ENCODE peak calls at places on chromosomes 6 and 20, in five cellular contexts. A, R, I, D and S are unnamed samples.

GRCh38 chr20:46810442-46811327 is 84.0 kb upstream of the EYA2 start:
- DNase-seq in R (no peak), I (no peak), D (no peak), A (no peak), S (peak; percentile 25)

GRCh38 chr6:153216789-153217188 is 85.7 kb upstream of the RGS17 start:
- DNase-seq in R (no peak), I (no peak), A (no peak), D (no peak), S (no peak)

GRCh38 chr20:7650481-7650880 is 289.8 kb downstream of the HAO1 start:
- DNase-seq in I (no peak), D (no peak), R (no peak), A (no peak), S (no peak)

GRCh38 chr6:140879861-140880260 is 1252.9 kb upstream of the GJE1 start:
- DNase-seq in R (no peak), D (no peak), A (no peak), I (no peak), S (no peak)

GRCh38 chr6:132392792-132393191 is 8.5 kb downstream of the MOXD1 start:
- DNase-seq in R (no peak), A (no peak), I (no peak), D (no peak), S (no peak)

GRCh38 chr20:38414769-38415450 is 20.2 kb downstream of the SNHG17 start:
- DNase-seq in R (no peak), I (no peak), D (no peak), A (no peak), S (no peak)

GRCh38 chr20:38155811-38156210 is 9.3 kb downstream of the TGM2 start:
- DNase-seq in A (peak; percentile 31), R (no peak), I (no peak), D (no peak), S (no peak)

GRCh38 chr6:151389640-151390275 is 1.6 kb downstream of the ZBTB2 start:
- DNase-seq in D (peak; percentile 74), I (peak; percentile 70), A (peak; percentile 65), R (peak; percentile 55), S (peak; percentile 70)

GRCh38 chr6:36691612-36692011 is 6.0 kb upstream of the RAB44 start:
- DNase-seq in I (no peak), A (no peak), D (no peak), R (no peak), S (no peak)

DNA sequence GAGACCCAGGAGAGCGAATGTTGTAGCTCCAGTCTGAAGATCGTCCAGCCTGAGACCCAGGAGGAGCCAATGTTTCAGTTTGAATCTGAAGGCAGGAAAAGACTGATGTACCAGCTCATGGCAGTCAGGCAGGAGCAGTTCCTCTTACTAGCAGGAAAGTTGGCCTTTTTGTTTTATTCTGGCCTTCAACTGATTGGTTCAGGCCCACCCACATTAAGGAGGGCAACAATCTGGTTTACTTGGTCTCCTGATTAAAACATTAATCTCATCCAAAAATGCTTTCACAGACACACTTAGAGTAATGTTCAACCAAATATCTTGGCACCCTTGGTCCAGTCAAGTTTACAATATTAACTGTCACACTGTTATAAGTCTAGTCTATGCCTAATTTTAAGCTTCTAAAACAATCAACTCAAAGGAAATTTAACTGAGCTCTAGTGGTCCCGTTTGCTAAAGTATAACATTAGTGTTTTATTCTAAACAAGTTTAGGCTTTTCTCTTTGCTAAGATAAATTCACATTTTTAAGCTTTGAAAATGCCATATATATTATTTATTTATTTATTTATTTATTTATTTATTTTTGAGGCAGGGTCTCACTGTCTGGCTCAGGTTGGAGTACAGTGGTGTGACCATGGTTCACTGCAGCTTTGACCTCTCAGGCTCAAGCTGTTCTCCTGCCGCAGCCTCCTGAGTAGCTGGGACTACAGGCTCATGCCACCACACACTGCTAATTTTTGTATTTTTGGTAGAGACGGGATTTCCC is 275.5 kb upstream of the SLC35B3 start:
- DNase-seq in D (no peak), R (no peak), A (no peak), I (no peak), S (no peak)
- H3K27ac ChIP-seq in D (no peak overlapping the region), R (no peak overlapping the region), A (no peak overlapping the region), I (no peak overlapping the region), S (no peak overlapping the region)

GRCh38 chr6:169252805-169253189 is 849 bp downstream of the THBS2 start:
- DNase-seq in R (no peak), D (no peak), I (no peak), A (peak; percentile 68), S (no peak)

GRCh38 chr6:169251822-169252804 is 1.5 kb downstream of the THBS2 start:
- DNase-seq in D (no peak), A (no peak), I (no peak), R (no peak), S (no peak)

GRCh38 chr6:169250660-169251059 is 3.0 kb downstream of the THBS2 start:
- DNase-seq in R (no peak), A (no peak), I (no peak), D (no peak), S (no peak)

GRCh38 chr6:169253341-169253740 is 305 bp downstream of the THBS2 start:
- DNase-seq in R (no peak), A (no peak), I (no peak), D (no peak), S (no peak)

DNA sequence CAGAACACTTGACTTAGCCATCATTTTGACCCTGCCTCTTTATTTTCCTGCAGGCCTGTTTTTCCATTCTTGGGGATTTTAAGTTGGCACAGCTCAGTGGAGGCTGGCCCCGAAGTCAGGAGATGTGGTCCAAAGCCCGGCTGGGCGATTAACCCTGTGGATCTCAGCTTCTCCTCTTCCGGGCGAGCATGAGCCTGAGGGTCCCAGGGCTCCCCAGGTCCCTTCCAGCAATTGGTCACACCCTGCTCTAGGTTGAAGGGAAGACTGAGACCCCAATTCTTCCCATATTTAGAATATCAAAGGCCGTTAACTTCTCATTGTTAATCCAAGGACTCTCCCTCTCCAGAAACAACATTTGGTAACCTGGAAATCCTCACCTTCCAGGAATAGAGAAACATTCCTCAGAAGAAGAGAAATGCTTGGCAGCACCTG is 2.3 kb downstream of the THBS2 start:
- DNase-seq in I (no peak), R (no peak), D (no peak), A (no peak), S (no peak)
- H3K27ac ChIP-seq in I (peak overlapping the region; percentile 22), R (no peak overlapping the region), D (no peak overlapping the region), A (no peak overlapping the region), S (no peak overlapping the region)

GRCh38 chr6:28981833-28982475 is 23.2 kb downstream of the ZNF311 start:
- DNase-seq in I (peak; percentile 66), A (peak; percentile 76), R (peak; percentile 84), D (peak; percentile 83), S (peak; percentile 77)

GRCh38 chr6:28980137-28980796 is 24.8 kb downstream of the ZNF311 start:
- DNase-seq in R (no peak), I (no peak), A (no peak), D (no peak), S (no peak)

GRCh38 chr6:28980797-28981390 is 24.2 kb downstream of the ZNF311 start:
- DNase-seq in A (no peak), I (peak; percentile 20), R (peak; percentile 50), D (peak; percentile 56), S (peak; percentile 56)

GRCh38 chr6:28982476-28983266 is 22.4 kb downstream of the ZNF311 start:
- DNase-seq in D (no peak), I (no peak), R (no peak), A (no peak), S (no peak)

GRCh38 chr6:28981391-28981832 is 23.7 kb downstream of the ZNF311 start:
- DNase-seq in D (peak; percentile 71), A (no peak), I (peak; percentile 56), R (peak; percentile 74), S (peak; percentile 79)
- H3K27ac ChIP-seq in D (peak overlapping the region; percentile 79), A (peak overlapping the region; percentile 63), I (peak overlapping the region; percentile 79), R (peak overlapping the region; percentile 87), S (peak overlapping the region; percentile 31)

DNA sequence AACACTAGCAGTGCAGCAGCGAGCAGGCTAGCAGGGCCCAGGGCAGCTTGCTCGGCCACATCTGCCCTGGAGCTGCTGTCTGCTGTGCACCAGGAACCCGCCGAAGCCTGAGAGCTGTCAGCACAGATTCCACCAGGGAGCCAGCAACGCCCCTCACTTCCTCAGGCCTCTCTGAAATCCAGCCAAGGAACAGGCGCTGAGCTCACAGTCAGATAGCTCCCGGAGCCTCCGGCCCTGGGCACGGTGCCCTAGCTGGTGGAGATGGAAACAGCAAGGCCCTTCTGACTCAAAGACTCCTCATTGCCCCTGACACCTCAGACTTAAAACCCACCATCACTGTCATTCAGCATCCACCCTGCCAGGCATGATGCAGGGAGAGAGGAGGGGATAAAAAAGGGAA is 839.4 kb downstream of the MAFB start:
- DNase-seq in I (peak; percentile 89), D (peak; percentile 30), R (peak; percentile 61), A (peak; percentile 67), S (peak; percentile 54)
- H3K27ac ChIP-seq in I (peak overlapping the region; percentile 50), D (peak overlapping the region; percentile 44), R (peak overlapping the region; percentile 29), A (peak overlapping the region; percentile 11), S (peak overlapping the region; percentile 29)

DNA sequence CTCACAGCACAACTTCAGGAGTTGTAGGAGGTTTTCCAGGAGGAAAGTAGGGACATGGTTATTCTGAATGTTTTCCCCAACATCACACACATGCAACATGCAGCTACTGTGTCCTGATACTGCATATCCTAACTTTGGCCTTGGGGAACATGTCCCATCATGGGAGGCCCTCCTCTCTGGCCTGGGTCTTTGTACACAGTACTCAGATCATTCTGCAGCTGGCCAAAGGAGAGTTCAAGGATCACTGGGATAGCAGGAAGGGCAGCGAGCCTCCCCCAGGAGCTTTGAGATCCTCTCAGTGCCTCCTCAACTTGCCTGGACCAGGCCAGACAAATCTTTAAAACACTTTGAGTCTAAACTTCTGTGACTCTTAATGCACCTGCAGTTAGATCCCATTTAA is 12.9 kb downstream of the CASS4 start:
- DNase-seq in D (no peak), A (no peak), I (no peak), R (no peak), S (no peak)
- H3K27ac ChIP-seq in D (no peak overlapping the region), A (peak overlapping the region; percentile 36), I (no peak overlapping the region), R (no peak overlapping the region), S (no peak overlapping the region)

GRCh38 chr20:34375977-34376430 is 12.9 kb downstream of the ITCH start:
- DNase-seq in D (no peak), A (no peak), R (no peak), I (no peak), S (no peak)
- H3K27ac ChIP-seq in D (no peak overlapping the region), A (no peak overlapping the region), R (no peak overlapping the region), I (peak overlapping the region; percentile 14), S (no peak overlapping the region)